ENCODE peak calls at places on chromosomes 1 and 21, in five cellular contexts. V, H, E, F and I are unnamed samples.

GRCh38 chr1:19460535-19461351 is 24.6 kb downstream of the CAPZB start:
- DNase-seq in V (no peak), F (no peak), H (no peak), E (no peak), I (no peak)

GRCh38 chr1:164651378-164651951 is 92.5 kb downstream of the PBX1 start:
- DNase-seq in H (peak; percentile 25), V (no peak), F (no peak), E (no peak), I (no peak)

GRCh38 chr21:44855572-44855971 is 17.9 kb downstream of the PTTG1IP start:
- DNase-seq in F (no peak), H (no peak), E (no peak), V (no peak), I (no peak)

GRCh38 chr1:21308847-21309652 is 18.8 kb upstream of the ECE1 start:
- DNase-seq in H (no peak), F (no peak), E (no peak), V (no peak), I (no peak)

GRCh38 chr1:27522860-27523665 is 33.1 kb upstream of the WASF2 start:
- DNase-seq in H (no peak), V (no peak), E (no peak), F (peak; percentile 68), I (no peak)

GRCh38 chr1:184567648-184568047 is 180.8 kb downstream of the C1orf21 start:
- DNase-seq in V (no peak), E (no peak), H (peak; percentile 11), F (no peak), I (peak; percentile 98)

GRCh38 chr1:92459871-92460320 is 26.8 kb downstream of the GFI1 start:
- DNase-seq in F (no peak), V (no peak), H (no peak), E (no peak), I (no peak)

GRCh38 chr21:37710555-37711293 is 205.5 kb downstream of the KCNJ6 start:
- DNase-seq in E (no peak), V (no peak), H (peak; percentile 68), F (no peak), I (peak; percentile 41)

GRCh38 chr1:44347280-44347679 is 7.8 kb downstream of the ERI3 start:
- DNase-seq in V (no peak), E (no peak), F (no peak), H (no peak), I (no peak)

GRCh38 chr21:32666258-32666657 is 54.1 kb upstream of the CFAP298 start:
- DNase-seq in V (no peak), E (no peak), F (no peak), H (no peak), I (no peak)

GRCh38 chr1:37147906-37148305 is 113.6 kb upstream of the GRIK3 start:
- DNase-seq in F (no peak), H (no peak), E (no peak), V (no peak), I (no peak)

GRCh38 chr1:188220051-188220450 is 1391.3 kb downstream of the PLA2G4A start:
- DNase-seq in V (no peak), E (no peak), F (no peak), H (no peak), I (peak; percentile 6)

GRCh38 chr1:117077267-117077666 is 17.1 kb downstream of the TTF2 start:
- DNase-seq in E (no peak), F (no peak), H (peak; percentile 96), V (no peak), I (no peak)

GRCh38 chr1:179105393-179105792 is 23.5 kb downstream of the TOR3A start:
- DNase-seq in H (no peak), V (peak; percentile 81), F (peak; percentile 50), E (no peak), I (peak; percentile 53)

GRCh38 chr1:221780175-221780574 is 38.3 kb upstream of the DUSP10 start:
- DNase-seq in F (no peak), E (no peak), H (no peak), V (no peak), I (no peak)

GRCh38 chr1:86998727-86999126 is 84.3 kb downstream of the HS2ST1 start:
- DNase-seq in H (no peak), F (no peak), V (no peak), E (no peak), I (no peak)

GRCh38 chr1:112904831-112905227 is 51.2 kb downstream of the SLC16A1 start:
- DNase-seq in E (no peak), F (peak; percentile 42), V (no peak), H (no peak), I (peak; percentile 42)

GRCh38 chr1:233143266-233143665 is 152.3 kb downstream of the PCNX2 start:
- DNase-seq in H (no peak), V (no peak), F (no peak), E (no peak), I (peak; percentile 99)

GRCh38 chr1:219419135-219419534 is 193.8 kb downstream of the ZC3H11B start:
- DNase-seq in H (no peak), F (no peak), V (no peak), E (no peak), I (no peak)

GRCh38 chr1:153513023-153513422 is 22.8 kb downstream of the S100A6 start:
- DNase-seq in H (no peak), E (no peak), F (no peak), V (no peak), I (no peak)

GRCh38 chr1:42484382-42484781 is 21.3 kb downstream of the CCDC30 start:
- DNase-seq in F (no peak), V (no peak), H (peak; percentile 95), E (no peak), I (peak; percentile 93)

GRCh38 chr1:165441166-165441955 is 3.6 kb downstream of the RXRG start:
- DNase-seq in F (no peak), V (no peak), E (no peak), H (no peak), I (no peak)

GRCh38 chr1:204257446-204257845 is 43.7 kb upstream of the GOLT1A start:
- DNase-seq in F (no peak), E (no peak), V (no peak), H (no peak), I (no peak)

GRCh38 chr1:151372411-151372934 is at the start of gene SELENBP1:
- DNase-seq in F (peak; percentile 76), E (peak; percentile 48), H (peak; percentile 71), V (peak; percentile 75), I (no peak)

GRCh38 chr1:226223157-226223785 is at the start of gene MIXL1:
- DNase-seq in V (peak; percentile 66), E (no peak), H (no peak), F (peak; percentile 76), I (peak; percentile 8)

GRCh38 chr1:246141306-246141705 is 365.8 kb downstream of the SMYD3 start:
- DNase-seq in H (no peak), F (no peak), E (no peak), V (no peak), I (no peak)

GRCh38 chr1:17137441-17137840 is 18.2 kb upstream of the PADI2 start:
- DNase-seq in V (no peak), E (no peak), F (no peak), H (no peak), I (peak; percentile 68)

GRCh38 chr1:21903638-21904474 is 33.3 kb downstream of the HSPG2 start:
- DNase-seq in E (no peak), F (no peak), V (no peak), H (no peak), I (no peak)

GRCh38 chr1:235946570-235946981 is 79.9 kb upstream of the LYST start:
- DNase-seq in F (no peak), E (no peak), H (peak; percentile 90), V (no peak), I (peak; percentile 23)

GRCh38 chr1:223183268-223183862 is 40.3 kb upstream of the TLR5 start:
- DNase-seq in H (no peak), F (no peak), V (no peak), E (no peak), I (no peak)

GRCh38 chr1:84467298-84467697 is 11.8 kb upstream of the RPF1 start:
- DNase-seq in H (no peak), V (no peak), F (no peak), E (no peak), I (no peak)

GRCh38 chr21:35529141-35529863 is 480.2 kb upstream of the RUNX1 start:
- DNase-seq in H (peak; percentile 72), E (no peak), F (no peak), V (no peak), I (no peak)

GRCh38 chr1:46284597-46285564 is 18.5 kb downstream of the LRRC41 start:
- DNase-seq in H (peak; percentile 82), E (no peak), F (no peak), V (no peak), I (no peak)

GRCh38 chr21:43370091-43370658 is 56.8 kb downstream of the SIK1 start:
- DNase-seq in E (no peak), H (peak; percentile 17), F (no peak), V (no peak), I (no peak)
- H4K91ac ChIP-seq in E (no peak overlapping the region), H (no peak overlapping the region), F (no peak overlapping the region), V (no peak overlapping the region), I (no peak overlapping the region)

GRCh38 chr21:41508415-41509205 is 652 bp upstream of the TMPRSS2 start:
- DNase-seq in V (no peak), F (peak; percentile 76), E (no peak), H (no peak), I (no peak)
- H2AFZ ChIP-seq in V (no peak overlapping the region), F (peak overlapping the region; percentile 45), E (no peak overlapping the region), H (no peak overlapping the region), I (no peak overlapping the region)

GRCh38 chr1:118825619-118826018 is 162.5 kb downstream of the TBX15 start:
- DNase-seq in E (no peak), F (no peak), H (no peak), V (no peak), I (no peak)
- H3K18ac ChIP-seq in E (no peak overlapping the region), F (no peak overlapping the region), H (no peak overlapping the region), V (no peak overlapping the region), I (no peak overlapping the region)

DNA sequence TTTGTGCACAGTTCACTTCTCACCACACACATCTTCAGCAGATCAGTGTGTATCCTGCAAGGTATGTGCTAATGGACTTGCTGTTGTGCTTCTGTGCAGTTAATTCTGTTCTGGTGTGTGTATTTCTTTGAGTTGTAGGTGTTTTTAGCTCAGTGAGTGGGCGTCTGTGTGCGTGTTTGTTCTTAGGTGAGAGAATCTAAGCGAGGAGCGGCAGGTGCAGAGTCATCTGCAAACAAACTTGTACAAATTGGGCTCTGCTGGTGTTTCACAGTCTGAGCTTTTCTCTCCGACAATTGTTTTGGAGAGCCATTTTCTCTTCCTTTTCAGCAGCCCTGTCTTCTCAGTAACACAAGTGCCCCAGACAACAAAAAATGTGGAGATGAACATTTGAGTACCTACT is 43.6 kb downstream of the ACP6 start:
- DNase-seq in F (no peak), V (no peak), E (no peak), H (no peak), I (no peak)
- H4K91ac ChIP-seq in F (no peak overlapping the region), V (no peak overlapping the region), E (no peak overlapping the region), H (no peak overlapping the region), I (no peak overlapping the region)